ENCODE peak calls at places on chromosomes 4 and X, in six cellular contexts. X, E, A, O, P and T are unnamed samples.

GRCh38 chrX:76453737-76454406 is 26.4 kb downstream of the MAGEE1 start:
- DNase-seq in E (no peak), X (no peak), P (no peak), A (peak), O (no peak), T (no peak)

GRCh38 chr4:102196221-102196620 is 149.1 kb downstream of the SLC39A8 start:
- DNase-seq in A (no peak), X (no peak), E (no peak), O (no peak), P (no peak), T (peak)

GRCh38 chr4:184671101-184671500 is 21.6 kb downstream of the PRIMPOL start:
- DNase-seq in O (no peak), P (no peak), X (no peak), A (no peak), E (no peak), T (no peak)

GRCh38 chrX:29043751-29044150 is 456.5 kb downstream of the IL1RAPL1 start:
- DNase-seq in E (no peak), X (no peak), A (no peak), O (no peak), P (no peak), T (no peak)

GRCh38 chrX:129876734-129877395 is 29.1 kb upstream of the UTP14A start:
- DNase-seq in P (peak), O (no peak), E (no peak), A (no peak), X (peak), T (peak)

GRCh38 chrX:1537031-1537715 is at the start of gene P2RY8:
- DNase-seq in O (no peak), X (peak), A (no peak), P (peak), E (no peak), T (no peak)

GRCh38 chr4:2500547-2500946 is 31.6 kb downstream of the RNF4 start:
- DNase-seq in A (no peak), O (no peak), E (no peak), X (no peak), P (no peak), T (no peak)

GRCh38 chrX:139112432-139112831 is 400.9 kb upstream of the FGF13 start:
- DNase-seq in O (no peak), A (no peak), X (no peak), P (no peak), E (no peak), T (no peak)

GRCh38 chrX:84865113-84865512 is 138.6 kb upstream of the APOOL start:
- DNase-seq in E (no peak), O (no peak), A (no peak), P (no peak), X (no peak), T (peak)

GRCh38 chr4:74738756-74739155 is 55.6 kb downstream of the BTC start:
- DNase-seq in A (no peak), O (no peak), E (no peak), P (no peak), X (no peak), T (no peak)

GRCh38 chr4:128590773-128591172 is 218.7 kb upstream of the JADE1 start:
- DNase-seq in A (peak), P (no peak), O (no peak), X (no peak), E (no peak), T (no peak)

GRCh38 chrX:131262738-131263679 is 26.1 kb downstream of the IGSF1 start:
- DNase-seq in E (peak), O (peak), X (peak), P (peak), A (peak), T (peak)

GRCh38 chr4:2304877-2305561 is 43.1 kb upstream of the MXD4 start:
- DNase-seq in P (no peak), A (no peak), E (no peak), O (no peak), X (no peak), T (no peak)

GRCh38 chr4:15451866-15452765 is 17.6 kb upstream of the CC2D2A start:
- DNase-seq in O (no peak), A (no peak), P (no peak), X (peak), E (no peak), T (no peak)

GRCh38 chr4:48780867-48781219 is 764 bp upstream of the FRYL start:
- DNase-seq in O (no peak), P (peak), E (no peak), X (no peak), A (no peak), T (peak)

GRCh38 chr4:183082053-183082452 is 17.0 kb upstream of the WWC2 start:
- DNase-seq in X (no peak), P (no peak), A (no peak), E (no peak), O (no peak), T (no peak)

GRCh38 chr4:45931151-45931550 is 192.7 kb downstream of the GABRG1 start:
- DNase-seq in X (no peak), A (no peak), E (no peak), O (no peak), P (no peak), T (no peak)

GRCh38 chr4:183249854-183250253 is 70.2 kb downstream of the CLDN22 start:
- DNase-seq in E (no peak), O (no peak), P (peak), X (peak), A (no peak), T (peak)

GRCh38 chr4:87029356-87029755 is 94.5 kb downstream of the AFF1 start:
- DNase-seq in E (no peak), X (no peak), P (no peak), O (no peak), A (no peak), T (no peak)

GRCh38 chr4:153963216-153963615 is 174.3 kb upstream of the SFRP2 start:
- DNase-seq in E (no peak), X (no peak), O (no peak), P (no peak), A (no peak), T (no peak)

GRCh38 chr4:140300271-140300970 is 73.0 kb upstream of the SCOC start:
- DNase-seq in O (no peak), A (peak), P (no peak), E (no peak), X (peak), T (peak)

GRCh38 chr4:149555146-149555545 is 260.5 kb downstream of the IQCM start:
- DNase-seq in E (no peak), X (no peak), P (no peak), O (no peak), A (no peak), T (no peak)

GRCh38 chr4:40564004-40564403 is 65.7 kb downstream of the RBM47 start:
- DNase-seq in X (no peak), A (no peak), O (no peak), P (no peak), E (no peak), T (no peak)

GRCh38 chr4:169117591-169118081 is 107.6 kb upstream of the CBR4 start:
- DNase-seq in O (no peak), E (no peak), P (no peak), A (no peak), X (no peak), T (no peak)

GRCh38 chr4:3683077-3683743 is 83.0 kb upstream of the ADRA2C start:
- DNase-seq in P (no peak), X (no peak), O (no peak), A (no peak), E (peak), T (no peak)

GRCh38 chr4:184924516-184924915 is 93.8 kb upstream of the HELT start:
- DNase-seq in A (peak), E (no peak), O (no peak), P (no peak), X (no peak), T (no peak)

GRCh38 chr4:135032670-135033069 is 831.1 kb upstream of the PABPC4L start:
- DNase-seq in X (no peak), O (no peak), P (no peak), E (no peak), A (no peak), T (no peak)

GRCh38 chr4:144734522-144734921 is 88.6 kb downstream of the HHIP start:
- DNase-seq in P (no peak), X (no peak), E (peak), O (no peak), A (no peak), T (no peak)

GRCh38 chrX:128728943-128729342 is 676.7 kb upstream of the ACTRT1 start:
- DNase-seq in P (no peak), E (no peak), X (no peak), A (no peak), O (no peak), T (no peak)

GRCh38 chr4:1802151-1802715 is 9.1 kb downstream of the FGFR3 start:
- DNase-seq in E (no peak), O (peak), X (no peak), A (no peak), P (peak), T (no peak)

GRCh38 chrX:10769165-10769564 is 148.8 kb upstream of the MID1 start:
- DNase-seq in A (no peak), O (peak), X (peak), P (no peak), E (no peak), T (peak)

GRCh38 chrX:136204571-136204970 is 46.6 kb downstream of the MAP7D3 start:
- DNase-seq in E (no peak), X (peak), A (no peak), O (no peak), P (no peak), T (peak)

GRCh38 chrX:134388161-134389109 is 71.5 kb upstream of the HPRT1 start:
- DNase-seq in O (no peak), X (no peak), P (no peak), E (no peak), A (no peak), T (no peak)

GRCh38 chr4:52035190-52035589 is 2.9 kb downstream of the SGCB start:
- DNase-seq in O (no peak), X (no peak), P (no peak), A (no peak), E (no peak), T (no peak)

GRCh38 chr4:88982757-88983156 is 74.2 kb downstream of the FAM13A start:
- DNase-seq in A (no peak), E (no peak), O (no peak), P (no peak), X (no peak), T (no peak)

GRCh38 chr4:88989990-88990389 is 67.0 kb downstream of the FAM13A start:
- DNase-seq in P (no peak), X (no peak), A (no peak), E (no peak), O (no peak), T (no peak)

GRCh38 chr4:88981571-88981970 is 75.4 kb downstream of the FAM13A start:
- DNase-seq in X (no peak), P (no peak), A (no peak), O (no peak), E (no peak), T (no peak)

GRCh38 chr4:88981993-88982392 is 75.0 kb downstream of the FAM13A start:
- DNase-seq in P (no peak), X (no peak), A (no peak), E (no peak), O (no peak), T (no peak)

GRCh38 chr4:88985088-88985779 is 71.8 kb downstream of the FAM13A start:
- DNase-seq in A (no peak), O (no peak), E (no peak), X (no peak), P (no peak), T (no peak)
- TF ChIP-seq JUN in A (no peak), O (no peak), E (no peak), X (no peak), P (no peak), T (no peak)

GRCh38 chr4:112002301-112002700 is 143.0 kb upstream of the FAM241A start:
- DNase-seq in X (no peak), O (no peak), E (no peak), A (no peak), P (no peak), T (no peak)
- TF ChIP-seq JUN in X (no peak), O (no peak), E (no peak), A (no peak), P (no peak), T (no peak)

DNA sequence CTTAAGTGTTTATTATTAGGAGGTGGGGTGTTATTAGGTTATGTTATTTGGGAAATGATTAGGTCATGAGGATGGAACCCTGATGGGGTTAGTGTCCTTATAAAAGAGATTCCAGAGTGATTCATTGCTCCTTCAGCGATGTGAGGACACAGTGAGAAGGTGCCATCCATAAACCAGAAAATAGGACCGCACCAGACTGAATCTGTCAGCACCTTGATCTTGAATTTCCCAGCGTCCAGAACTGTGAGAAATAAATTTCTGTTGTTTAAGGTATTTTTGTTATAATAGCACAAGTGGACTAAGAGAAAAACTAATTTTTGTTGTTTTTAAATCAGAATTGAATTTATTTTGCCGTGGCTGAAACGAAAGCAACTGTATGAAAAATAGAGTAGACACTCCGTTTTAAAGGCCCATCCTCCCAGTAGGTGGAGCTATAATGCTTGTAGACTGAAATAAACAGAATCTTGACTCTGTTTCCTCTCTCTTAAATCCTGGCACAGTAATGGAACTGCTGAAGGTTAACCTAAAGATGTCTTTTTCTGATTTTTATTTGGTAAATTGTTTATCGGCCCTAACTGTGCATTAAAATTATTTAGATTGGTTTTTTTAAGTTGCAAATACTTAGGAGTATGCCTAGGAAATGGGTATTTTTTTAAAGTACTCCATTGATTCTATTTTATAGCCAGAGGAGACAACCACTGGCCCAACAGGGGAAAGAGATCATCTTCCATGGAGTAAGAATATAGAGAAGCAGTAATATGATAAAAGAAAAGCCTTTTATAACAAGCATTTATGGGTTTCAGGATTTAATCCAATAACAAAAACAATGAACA is 133.2 kb upstream of the ADAMTS3 start:
- DNase-seq in X (peak), O (peak), E (peak), P (peak), A (no peak), T (peak)
- TF ChIP-seq JUN in X (no peak), O (no peak), E (no peak), P (no peak), A (no peak), T (no peak)

DNA sequence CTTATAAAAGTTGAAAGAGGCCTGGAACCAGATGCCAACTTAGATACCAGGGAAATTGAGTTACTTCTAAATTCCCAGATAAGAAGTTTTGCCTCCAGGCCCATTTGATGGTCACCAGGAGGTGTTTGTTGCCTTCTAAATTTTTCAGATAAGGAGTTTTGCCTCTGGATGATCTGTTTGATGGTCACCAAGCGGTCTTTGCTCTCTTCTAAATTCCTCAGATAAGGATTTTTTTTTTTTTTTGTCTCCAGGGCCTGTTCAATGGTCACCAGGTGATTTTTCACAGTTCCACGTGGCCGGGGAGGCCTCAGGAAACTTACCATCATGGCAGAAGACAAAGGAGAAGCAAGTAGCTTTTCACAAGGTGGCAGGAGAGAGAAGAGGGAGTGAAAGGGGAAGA is 66.5 kb downstream of the FAM9B start:
- DNase-seq in A (no peak), P (no peak), O (no peak), E (no peak), X (no peak), T (no peak)
- TF ChIP-seq JUN in A (no peak), P (no peak), O (no peak), E (no peak), X (no peak), T (no peak)